ENCODE peak calls at places on chromosomes 11 and 22, in six cellular contexts. B is T-helper 9 cell, Q is NCI-H1092, F is lung, W is NCI-H460, Y is activated T-helper 1 cell treated with Interleukin-2 at 50 U/mL for 16 hours. A is an unnamed sample.

GRCh38 chr11:78742430-78742829 is 167.8 kb upstream of the NARS2 start:
- DNase-seq in Q (peak; percentile 98), F (peak; percentile 83), Y (no peak), B (no peak), W (no peak), A (peak; percentile 91)

GRCh38 chr11:128891912-128892398 is 799 bp downstream of the KCNJ5 start:
- DNase-seq in F (peak; percentile 53), Y (no peak), Q (no peak), B (no peak), W (no peak), A (no peak)

GRCh38 chr22:44357962-44358553 is 45.3 kb upstream of the SHISAL1 start:
- DNase-seq in B (no peak), Q (no peak), F (no peak), Y (no peak), W (no peak), A (no peak)

GRCh38 chr11:8237453-8237852 is 26.2 kb downstream of the LMO1 start:
- DNase-seq in Y (no peak), B (no peak), Q (no peak), W (no peak), F (no peak), A (no peak)

GRCh38 chr11:118114266-118114665 is 27.5 kb upstream of the SMIM35 start:
- DNase-seq in F (no peak), W (no peak), Q (no peak), Y (no peak), B (no peak), A (no peak)

GRCh38 chr11:88152381-88152780 is 22.9 kb downstream of the RAB38 start:
- DNase-seq in B (no peak), F (no peak), W (no peak), Q (no peak), Y (no peak), A (no peak)

GRCh38 chr22:49543876-49544275 is 283.8 kb downstream of the BRD1 start:
- DNase-seq in F (no peak), W (no peak), Y (no peak), B (no peak), Q (no peak), A (no peak)

GRCh38 chr11:86500500-86501170 is 125.9 kb downstream of the CCDC81 start:
- DNase-seq in B (no peak), W (no peak), F (no peak), Q (no peak), Y (no peak), A (no peak)

GRCh38 chr11:71440021-71440755 is 8.0 kb downstream of the DHCR7 start:
- DNase-seq in Y (no peak), F (no peak), B (no peak), W (no peak), Q (no peak), A (no peak)

GRCh38 chr11:16404781-16405180 is 48.4 kb upstream of the SOX6 start:
- DNase-seq in W (no peak), B (no peak), F (no peak), Y (no peak), Q (no peak), A (no peak)

GRCh38 chr11:84714316-84714780 is 912.8 kb downstream of the DLG2 start:
- DNase-seq in B (no peak), F (no peak), Y (no peak), Q (peak; percentile 66), W (peak; percentile 49), A (peak; percentile 40)

GRCh38 chr11:120174866-120175265 is 36.0 kb upstream of the OAF start:
- DNase-seq in Q (no peak), W (no peak), Y (no peak), F (no peak), B (no peak), A (no peak)

GRCh38 chr22:29300807-29301601 is 5.4 kb upstream of the GAS2L1 start:
- DNase-seq in B (no peak), W (no peak), Y (no peak), F (no peak), Q (no peak), A (no peak)